ENCODE peak calls at places on chromosomes 6 and 20, in four cellular contexts. One of them, this sample, is unnamed.

GRCh38 chr20:51095755-51096509 is 73.0 kb upstream of the KCNG1 start:
- DNase-seq in fibroblast of gingiva: no peak
- DNase-seq in NCI-H187 treated with DMSO at 0.1 percent for 48 hours: no peak
- DNase-seq in H9: no peak
- DNase-seq in this sample: peak; percentile 12

GRCh38 chr6:15663057-15663638 is 320 bp upstream of the DTNBP1 start:
- DNase-seq in fibroblast of gingiva: peak; percentile 55
- DNase-seq in NCI-H187 treated with DMSO at 0.1 percent for 48 hours: no peak
- DNase-seq in H9: no peak
- DNase-seq in this sample: no peak

GRCh38 chr6:107179004-107179403 is 63.7 kb upstream of the BEND3 start:
- DNase-seq in fibroblast of gingiva: peak; percentile 13
- DNase-seq in NCI-H187 treated with DMSO at 0.1 percent for 48 hours: no peak
- DNase-seq in H9: no peak
- DNase-seq in this sample: no peak

GRCh38 chr6:93418448-93419303 is 683 bp downstream of the EPHA7 start:
- DNase-seq in fibroblast of gingiva: no peak
- DNase-seq in NCI-H187 treated with DMSO at 0.1 percent for 48 hours: no peak
- DNase-seq in H9: peak; percentile 65
- DNase-seq in this sample: peak; percentile 78

GRCh38 chr20:45358282-45359068 is 4.5 kb upstream of the SYS1 start:
- DNase-seq in fibroblast of gingiva: peak; percentile 91
- DNase-seq in NCI-H187 treated with DMSO at 0.1 percent for 48 hours: no peak
- DNase-seq in H9: no peak
- DNase-seq in this sample: no peak

GRCh38 chr20:37850724-37851123 is 52.2 kb upstream of the VSTM2L start:
- DNase-seq in fibroblast of gingiva: peak; percentile 37
- DNase-seq in NCI-H187 treated with DMSO at 0.1 percent for 48 hours: no peak
- DNase-seq in H9: no peak
- DNase-seq in this sample: no peak

GRCh38 chr20:63544241-63544957 is 3.1 kb downstream of the SRMS start:
- DNase-seq in fibroblast of gingiva: no peak
- DNase-seq in NCI-H187 treated with DMSO at 0.1 percent for 48 hours: no peak
- DNase-seq in H9: no peak
- DNase-seq in this sample: no peak

GRCh38 chr20:2651772-2652723 is at the start of gene NOP56:
- DNase-seq in fibroblast of gingiva: peak; percentile 92
- DNase-seq in NCI-H187 treated with DMSO at 0.1 percent for 48 hours: peak; percentile 40
- DNase-seq in H9: peak; percentile 86
- DNase-seq in this sample: peak; percentile 98

GRCh38 chr20:23584434-23585199 is 16.3 kb upstream of the CST9L start:
- DNase-seq in fibroblast of gingiva: no peak
- DNase-seq in NCI-H187 treated with DMSO at 0.1 percent for 48 hours: no peak
- DNase-seq in H9: peak; percentile 38
- DNase-seq in this sample: no peak

GRCh38 chr6:152897807-152898399 is 84.9 kb downstream of the FBXO5 start:
- DNase-seq in fibroblast of gingiva: peak; percentile 44
- DNase-seq in NCI-H187 treated with DMSO at 0.1 percent for 48 hours: no peak
- DNase-seq in H9: peak; percentile 88
- DNase-seq in this sample: peak; percentile 87

GRCh38 chr6:159169193-159169555 is at the start of gene FNDC1:
- DNase-seq in fibroblast of gingiva: no peak
- DNase-seq in NCI-H187 treated with DMSO at 0.1 percent for 48 hours: no peak
- DNase-seq in H9: peak; percentile 48
- DNase-seq in this sample: no peak

GRCh38 chr20:57126481-57127092 is 139.9 kb downstream of the BMP7 start:
- DNase-seq in fibroblast of gingiva: no peak
- DNase-seq in NCI-H187 treated with DMSO at 0.1 percent for 48 hours: no peak
- DNase-seq in H9: no peak
- DNase-seq in this sample: no peak

GRCh38 chr6:54060286-54060685 is 51.0 kb upstream of the MLIP start:
- DNase-seq in fibroblast of gingiva: peak; percentile 3
- DNase-seq in NCI-H187 treated with DMSO at 0.1 percent for 48 hours: no peak
- DNase-seq in H9: no peak
- DNase-seq in this sample: no peak

GRCh38 chr20:1509237-1509636 is 18.0 kb upstream of the SIRPB2 start:
- DNase-seq in fibroblast of gingiva: peak; percentile 25
- DNase-seq in NCI-H187 treated with DMSO at 0.1 percent for 48 hours: no peak
- DNase-seq in H9: no peak
- DNase-seq in this sample: no peak

GRCh38 chr6:44064089-44064947 is 62.9 kb downstream of the MRPL14 start:
- DNase-seq in fibroblast of gingiva: peak; percentile 77
- DNase-seq in NCI-H187 treated with DMSO at 0.1 percent for 48 hours: no peak
- DNase-seq in H9: no peak
- DNase-seq in this sample: no peak

GRCh38 chr6:52363222-52363867 is 1.4 kb downstream of the PAQR8 start:
- DNase-seq in fibroblast of gingiva: no peak
- DNase-seq in NCI-H187 treated with DMSO at 0.1 percent for 48 hours: no peak
- DNase-seq in H9: no peak
- DNase-seq in this sample: no peak

GRCh38 chr6:79949235-79949634 is 1.9 kb upstream of the ELOVL4 start:
- DNase-seq in fibroblast of gingiva: peak; percentile 48
- DNase-seq in NCI-H187 treated with DMSO at 0.1 percent for 48 hours: peak; percentile 33
- DNase-seq in H9: peak; percentile 61
- DNase-seq in this sample: no peak

GRCh38 chr20:47224300-47224791 is 132.2 kb downstream of the ZMYND8 start:
- DNase-seq in fibroblast of gingiva: no peak
- DNase-seq in NCI-H187 treated with DMSO at 0.1 percent for 48 hours: no peak
- DNase-seq in H9: no peak
- DNase-seq in this sample: no peak

GRCh38 chr6:143432588-143432987 is 17.9 kb downstream of the ADAT2 start:
- DNase-seq in fibroblast of gingiva: no peak
- DNase-seq in NCI-H187 treated with DMSO at 0.1 percent for 48 hours: no peak
- DNase-seq in H9: no peak
- DNase-seq in this sample: no peak

GRCh38 chr6:53735896-53736295 is 58.9 kb upstream of the LRRC1 start:
- DNase-seq in fibroblast of gingiva: no peak
- DNase-seq in NCI-H187 treated with DMSO at 0.1 percent for 48 hours: no peak
- DNase-seq in H9: no peak
- DNase-seq in this sample: no peak

GRCh38 chr20:11271319-11271718 is 597.5 kb upstream of the JAG1 start:
- DNase-seq in fibroblast of gingiva: no peak
- DNase-seq in NCI-H187 treated with DMSO at 0.1 percent for 48 hours: no peak
- DNase-seq in H9: peak; percentile 79
- DNase-seq in this sample: no peak

GRCh38 chr6:14121936-14122344 is 4.4 kb downstream of the CD83 start:
- DNase-seq in fibroblast of gingiva: no peak
- DNase-seq in NCI-H187 treated with DMSO at 0.1 percent for 48 hours: no peak
- DNase-seq in H9: no peak
- DNase-seq in this sample: no peak

GRCh38 chr20:8854566-8854965 is 214.3 kb upstream of the PLCB4 start:
- DNase-seq in fibroblast of gingiva: peak; percentile 30
- DNase-seq in NCI-H187 treated with DMSO at 0.1 percent for 48 hours: no peak
- DNase-seq in H9: no peak
- DNase-seq in this sample: no peak

GRCh38 chr6:33375143-33375649 is 16.4 kb upstream of the KIFC1 start:
- DNase-seq in fibroblast of gingiva: peak; percentile 92
- DNase-seq in NCI-H187 treated with DMSO at 0.1 percent for 48 hours: no peak
- DNase-seq in H9: no peak
- DNase-seq in this sample: no peak

GRCh38 chr6:111549744-111550143 is 55.9 kb downstream of the TRAF3IP2 start:
- DNase-seq in fibroblast of gingiva: no peak
- DNase-seq in NCI-H187 treated with DMSO at 0.1 percent for 48 hours: no peak
- DNase-seq in H9: no peak
- DNase-seq in this sample: no peak

GRCh38 chr20:1652960-1653359 is 4.6 kb downstream of the SIRPG start:
- DNase-seq in fibroblast of gingiva: no peak
- DNase-seq in NCI-H187 treated with DMSO at 0.1 percent for 48 hours: no peak
- DNase-seq in H9: no peak
- DNase-seq in this sample: no peak

GRCh38 chr6:106599440-106599839 is 29.9 kb downstream of the RTN4IP1 start:
- DNase-seq in fibroblast of gingiva: no peak
- DNase-seq in NCI-H187 treated with DMSO at 0.1 percent for 48 hours: no peak
- DNase-seq in H9: no peak
- DNase-seq in this sample: no peak

GRCh38 chr6:7960141-7960540 is 49.6 kb upstream of the TXNDC5 start:
- DNase-seq in fibroblast of gingiva: no peak
- DNase-seq in NCI-H187 treated with DMSO at 0.1 percent for 48 hours: no peak
- DNase-seq in H9: no peak
- DNase-seq in this sample: no peak

This sample was measured in spleen.